ENCODE peak calls at places on chromosomes 12 and 14, in four cellular contexts. One of them, this sample, is unnamed.

GRCh38 chr14:37602605-37603453 is 7.4 kb downstream of the TTC6 start:
- DNase-seq in fibroblast of pulmonary artery: no peak
- DNase-seq in GM04503: no peak
- DNase-seq in IMR-90: no peak
- DNase-seq in this sample: no peak

GRCh38 chr12:131287015-131287937 is 333.6 kb downstream of the ADGRD1 start:
- DNase-seq in fibroblast of pulmonary artery: no peak
- DNase-seq in GM04503: no peak
- DNase-seq in IMR-90: no peak
- DNase-seq in this sample: no peak

GRCh38 chr14:99025418-99025817 is 246.6 kb downstream of the BCL11B start:
- DNase-seq in fibroblast of pulmonary artery: no peak
- DNase-seq in GM04503: no peak
- DNase-seq in IMR-90: no peak
- DNase-seq in this sample: no peak

GRCh38 chr12:133129368-133130037 is 571 bp downstream of the ZNF891 start:
- DNase-seq in fibroblast of pulmonary artery: peak; percentile 35
- DNase-seq in GM04503: no peak
- DNase-seq in IMR-90: peak; percentile 15
- DNase-seq in this sample: no peak

GRCh38 chr14:65949711-65950516 is 536.3 kb upstream of the CCDC196 start:
- DNase-seq in fibroblast of pulmonary artery: peak; percentile 36
- DNase-seq in GM04503: no peak
- DNase-seq in IMR-90: peak; percentile 12
- DNase-seq in this sample: peak; percentile 3

GRCh38 chr14:32561520-32561919 is 232.4 kb downstream of the AKAP6 start:
- DNase-seq in fibroblast of pulmonary artery: peak; percentile 54
- DNase-seq in GM04503: peak; percentile 94
- DNase-seq in IMR-90: peak; percentile 50
- DNase-seq in this sample: peak; percentile 20

GRCh38 chr12:31966558-31967205 is 7.5 kb downstream of the RESF1 start:
- DNase-seq in fibroblast of pulmonary artery: no peak
- DNase-seq in GM04503: no peak
- DNase-seq in IMR-90: no peak
- DNase-seq in this sample: no peak

GRCh38 chr12:57194253-57194652 is 22.3 kb upstream of the NXPH4 start:
- DNase-seq in fibroblast of pulmonary artery: no peak
- DNase-seq in GM04503: no peak
- DNase-seq in IMR-90: no peak
- DNase-seq in this sample: no peak

GRCh38 chr12:75959060-75959459 is 72.5 kb downstream of the PHLDA1 start:
- DNase-seq in fibroblast of pulmonary artery: no peak
- DNase-seq in GM04503: no peak
- DNase-seq in IMR-90: no peak
- DNase-seq in this sample: no peak

GRCh38 chr12:6632026-6632978 is 3.5 kb downstream of the LPAR5 start:
- DNase-seq in fibroblast of pulmonary artery: no peak
- DNase-seq in GM04503: no peak
- DNase-seq in IMR-90: no peak
- DNase-seq in this sample: no peak

GRCh38 chr14:95361373-95362179 is 41.9 kb upstream of the CLMN start:
- DNase-seq in fibroblast of pulmonary artery: peak; percentile 38
- DNase-seq in GM04503: no peak
- DNase-seq in IMR-90: no peak
- DNase-seq in this sample: no peak

GRCh38 chr12:22477166-22477893 is 67.0 kb downstream of the C2CD5 start:
- DNase-seq in fibroblast of pulmonary artery: peak; percentile 90
- DNase-seq in GM04503: no peak
- DNase-seq in IMR-90: peak; percentile 85
- DNase-seq in this sample: peak; percentile 83

GRCh38 chr14:74888164-74889158 is 6.7 kb downstream of the DLST start:
- DNase-seq in fibroblast of pulmonary artery: no peak
- DNase-seq in GM04503: no peak
- DNase-seq in IMR-90: no peak
- DNase-seq in this sample: peak; percentile 10

GRCh38 chr14:99035712-99036593 is 236.0 kb downstream of the BCL11B start:
- DNase-seq in fibroblast of pulmonary artery: peak; percentile 79
- DNase-seq in GM04503: peak; percentile 88
- DNase-seq in IMR-90: peak; percentile 43
- DNase-seq in this sample: peak; percentile 95

GRCh38 chr12:92145731-92146496 is at the start of gene BTG1:
- DNase-seq in fibroblast of pulmonary artery: peak; percentile 100
- DNase-seq in GM04503: peak; percentile 98
- DNase-seq in IMR-90: peak; percentile 100
- DNase-seq in this sample: peak; percentile 100

GRCh38 chr14:61584258-61584657 is 111.1 kb upstream of the HIF1A start:
- DNase-seq in fibroblast of pulmonary artery: peak; percentile 72
- DNase-seq in GM04503: no peak
- DNase-seq in IMR-90: peak; percentile 92
- DNase-seq in this sample: peak; percentile 80

GRCh38 chr12:88958961-88959360 is 378.7 kb upstream of the KITLG start:
- DNase-seq in fibroblast of pulmonary artery: no peak
- DNase-seq in GM04503: no peak
- DNase-seq in IMR-90: no peak
- DNase-seq in this sample: no peak

This sample was measured in astrocyte of the spinal cord.